ENCODE peak calls at places on chromosomes 7 and 10, in six cellular contexts. Y is neuronal stem cell, E is IMR-90, G is H9, O is trophoblast cell, T is H1. F is an unnamed sample. For H3K4me1, the result is how much of the 10 kb centered on the place peaks cover.

GRCh38 chr10:103504181-103504783 is 10.8 kb downstream of the NEURL1 start:
- DNase-seq in T (no peak), O (peak), Y (no peak), E (peak), G (no peak), F (peak)

GRCh38 chr7:105202561-105203130 is 186.1 kb downstream of the SRPK2 start:
- DNase-seq in G (no peak), O (no peak), Y (no peak), T (no peak), E (peak), F (peak)

GRCh38 chr7:4073052-4073451 is 609.0 kb upstream of the FOXK1 start:
- DNase-seq in T (peak), Y (no peak), G (no peak), E (no peak), O (no peak), F (no peak)

GRCh38 chr10:62043493-62043938 is 142.0 kb downstream of the ARID5B start:
- DNase-seq in T (no peak), E (peak), G (no peak), Y (no peak), O (peak), F (peak)

GRCh38 chr7:48130658-48131108 is 40.6 kb upstream of the ABCA13 start:
- DNase-seq in T (no peak), E (peak), Y (no peak), O (no peak), G (no peak), F (no peak)

GRCh38 chr10:95214369-95214768 is 20.3 kb downstream of the ACSM6 start:
- DNase-seq in E (no peak), O (no peak), G (no peak), T (no peak), Y (no peak), F (no peak)

GRCh38 chr10:15167411-15168295 is 840 bp downstream of the NMT2 start:
- DNase-seq in T (peak), E (peak), O (peak), G (peak), Y (peak), F (peak)

GRCh38 chr10:61376908-61377368 is 76.2 kb downstream of the TMEM26 start:
- DNase-seq in O (no peak), E (no peak), T (no peak), Y (no peak), G (no peak), F (no peak)

GRCh38 chr7:98788921-98789320 is 80.9 kb downstream of the TMEM130 start:
- DNase-seq in O (no peak), G (no peak), Y (no peak), T (no peak), E (no peak), F (no peak)

GRCh38 chr7:127979728-127980126 is 51.5 kb downstream of the LRRC4 start:
- DNase-seq in T (no peak), Y (no peak), E (peak), O (peak), G (no peak), F (peak)

GRCh38 chr7:71479231-71479630 is 347.3 kb downstream of the GALNT17 start:
- DNase-seq in Y (no peak), G (no peak), E (no peak), O (no peak), T (no peak), F (no peak)

DNA sequence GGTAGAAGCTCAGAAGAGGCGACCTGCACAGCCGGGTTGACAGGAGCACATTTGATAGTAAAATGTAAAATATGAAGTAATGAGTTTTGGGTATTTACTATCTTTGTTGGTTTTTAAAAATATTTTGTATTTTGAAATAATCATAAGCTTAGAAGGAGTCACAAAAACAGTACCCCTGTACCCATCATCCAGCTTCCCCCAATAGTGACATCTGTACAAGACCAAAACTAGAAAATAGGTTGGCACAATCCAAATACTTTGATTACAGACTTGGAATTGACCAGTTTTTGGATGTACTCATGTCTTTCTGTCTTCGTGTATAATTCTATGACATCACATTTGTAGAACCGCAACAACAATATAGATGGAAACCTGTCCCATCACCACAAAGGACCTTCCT is 413.1 kb upstream of the PODXL start:
- DNase-seq in E (no peak), G (no peak), O (no peak), T (no peak), Y (no peak), F (no peak)
- H4K91ac ChIP-seq in E (no peak), G (no peak), O (no peak), T (no peak), Y (no peak), F (no peak)

GRCh38 chr10:77494789-77495541 is 142.6 kb downstream of the KCNMA1 start:
- DNase-seq in G (no peak), Y (no peak), O (no peak), T (no peak), E (no peak), F (no peak)
- H3K4me1 ChIP-seq in G (under half), Y (under half), O (under half), T (under half), E (under half), F (under half)

GRCh38 chr10:58384999-58385783 is at the start of gene TFAM:
- DNase-seq in T (peak), G (peak), Y (peak), O (peak), E (peak), F (peak)
- H2BK120ac ChIP-seq in T (no peak), G (no peak), Y (no peak), O (peak), E (peak), F (peak)

GRCh38 chr7:44645254-44645653 is 38.8 kb downstream of the OGDH start:
- DNase-seq in G (no peak), O (no peak), E (no peak), Y (no peak), T (no peak), F (no peak)
- H4K91ac ChIP-seq in G (no peak), O (no peak), E (no peak), Y (no peak), T (no peak), F (no peak)

DNA sequence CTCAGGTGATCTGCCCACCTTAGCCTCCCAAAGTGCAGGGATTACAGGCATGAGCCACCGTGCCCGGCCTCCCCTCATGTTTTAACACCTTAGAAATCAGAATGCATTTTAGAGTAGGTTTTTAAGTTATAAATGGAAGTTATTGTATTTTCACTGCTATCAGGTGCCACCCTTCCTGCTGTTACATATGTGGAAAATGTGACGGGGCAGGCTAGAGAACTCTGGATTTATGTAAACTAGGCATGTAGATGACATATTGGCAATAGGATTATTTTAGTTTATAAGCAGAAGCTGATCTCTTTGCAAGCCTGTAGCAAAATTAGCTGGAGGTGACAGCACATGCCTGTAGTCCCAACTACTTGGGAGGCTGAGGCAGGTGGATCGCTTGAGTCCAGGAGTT is 2.1 kb downstream of the CASP2 start:
- DNase-seq in Y (no peak), G (no peak), E (no peak), O (no peak), T (no peak), F (no peak)
- H3K4me1 ChIP-seq in Y (under half), G (under half), E (under half), O (under half), T (under half), F (under half)

GRCh38 chr7:33906697-33907096 is 1.4 kb downstream of the BMPER start:
- DNase-seq in T (no peak), O (no peak), G (no peak), Y (no peak), E (no peak), F (no peak)

GRCh38 chr7:33907625-33908024 is 2.3 kb downstream of the BMPER start:
- DNase-seq in Y (no peak), O (no peak), G (no peak), E (no peak), T (no peak), F (no peak)

GRCh38 chr7:33904680-33905388 is 505 bp upstream of the BMPER start:
- DNase-seq in E (peak), G (peak), Y (peak), T (peak), O (peak), F (peak)

GRCh38 chr7:33903770-33904679 is 1.3 kb upstream of the BMPER start:
- DNase-seq in E (peak), Y (peak), T (peak), O (peak), G (peak), F (peak)

GRCh38 chr7:33905389-33906032 is at the start of gene BMPER:
- DNase-seq in O (peak), G (peak), T (peak), Y (peak), E (peak), F (peak)
- H2BK120ac ChIP-seq in O (no peak), G (no peak), T (no peak), Y (no peak), E (peak), F (peak)